ENCODE peak calls at places on chromosome 12, in ten cellular contexts. S is sigmoid colon, X is AG09319, J is MCF 10A, E is AG04450, V is lower leg skin, P is ovary, W is Calu3, D is astrocyte of the cerebellum, T is neural crest cell. Y is an unnamed sample.

GRCh38 chr12:62279058-62279457 is 18.9 kb downstream of the USP15 start:
- DNase-seq in S (no peak), X (no peak), P (no peak), J (no peak), W (no peak), T (no peak), V (no peak), D (no peak), E (no peak), Y (no peak)

GRCh38 chr12:12616512-12617275 is 5.0 kb downstream of the CREBL2 start:
- DNase-seq in P (no peak), V (no peak), T (no peak), J (no peak), E (no peak), W (no peak), D (no peak), X (no peak), S (no peak), Y (no peak)

GRCh38 chr12:81598205-81598604 is 160.9 kb downstream of the PPFIA2 start:
- DNase-seq in W (no peak), P (no peak), S (no peak), X (no peak), T (no peak), E (no peak), J (peak), V (no peak), D (no peak), Y (no peak)

GRCh38 chr12:56206373-56207166 is 15.2 kb downstream of the RNF41 start:
- DNase-seq in V (no peak), P (peak), W (peak), X (no peak), T (peak), E (no peak), S (peak), J (peak), D (peak), Y (no peak)

GRCh38 chr12:6767592-6768384 is 1.6 kb downstream of the PTMS start:
- DNase-seq in P (peak), X (no peak), W (no peak), T (no peak), J (peak), E (no peak), S (no peak), D (no peak), V (no peak), Y (no peak)

GRCh38 chr12:121404734-121405133 is 4.8 kb downstream of the RNF34 start:
- DNase-seq in E (no peak), V (no peak), S (no peak), W (no peak), D (no peak), P (no peak), J (peak), T (no peak), X (no peak), Y (peak)

GRCh38 chr12:88951177-88951576 is 370.9 kb upstream of the KITLG start:
- DNase-seq in W (no peak), X (no peak), J (no peak), V (no peak), S (no peak), D (no peak), P (no peak), E (no peak), T (no peak), Y (no peak)

GRCh38 chr12:57754411-57755193 is at the start of gene MARCHF9:
- DNase-seq in T (no peak), V (peak), E (no peak), P (peak), W (peak), J (peak), X (no peak), D (no peak), S (peak), Y (no peak)

GRCh38 chr12:19261773-19262172 is 132.2 kb downstream of the PLEKHA5 start:
- DNase-seq in E (no peak), V (no peak), W (no peak), J (no peak), T (no peak), D (no peak), S (no peak), P (no peak), X (no peak), Y (no peak)

GRCh38 chr12:52907092-52907810 is 2.4 kb upstream of the KRT8 start:
- DNase-seq in T (no peak), J (peak), S (no peak), V (peak), X (no peak), E (no peak), P (no peak), W (peak), D (no peak), Y (peak)

GRCh38 chr12:47905313-47905730 is 528 bp upstream of the VDR start:
- DNase-seq in V (no peak), J (no peak), D (no peak), W (peak), S (peak), X (no peak), T (no peak), E (no peak), P (peak), Y (no peak)

GRCh38 chr12:121968880-121969279 is 50.5 kb downstream of the CFAP251 start:
- DNase-seq in V (no peak), J (no peak), T (no peak), X (no peak), E (no peak), W (no peak), P (no peak), D (no peak), S (no peak), Y (no peak)

GRCh38 chr12:124727922-124728321 is 135.7 kb downstream of the SCARB1 start:
- DNase-seq in W (no peak), X (no peak), J (no peak), T (no peak), E (no peak), S (no peak), P (no peak), V (no peak), D (no peak), Y (no peak)

GRCh38 chr12:113658030-113658655 is 186.5 kb upstream of the LHX5 start:
- DNase-seq in V (no peak), P (no peak), X (no peak), D (no peak), W (no peak), J (peak), S (no peak), E (no peak), T (no peak), Y (no peak)

GRCh38 chr12:120231316-120232011 is 30.6 kb upstream of the RPLP0 start:
- DNase-seq in D (peak), P (no peak), V (no peak), T (no peak), W (peak), X (peak), J (peak), E (peak), S (peak), Y (no peak)

GRCh38 chr12:58812229-58812628 is 108.1 kb downstream of the LRIG3 start:
- DNase-seq in E (no peak), P (no peak), X (no peak), V (no peak), T (no peak), S (no peak), D (no peak), W (no peak), J (no peak), Y (no peak)

GRCh38 chr12:69661386-69661785 is 37.7 kb downstream of the BEST3 start:
- DNase-seq in T (no peak), J (no peak), D (no peak), V (no peak), E (no peak), P (no peak), S (no peak), X (no peak), W (no peak), Y (no peak)

GRCh38 chr12:3336606-3337311 is 154.2 kb upstream of the PRMT8 start:
- DNase-seq in T (peak), W (no peak), S (peak), D (peak), X (no peak), V (no peak), P (no peak), E (no peak), J (no peak), Y (no peak)

GRCh38 chr12:69985656-69986055 is 160.6 kb downstream of the MYRFL start:
- DNase-seq in V (no peak), P (no peak), D (no peak), X (no peak), W (peak), J (peak), E (no peak), T (no peak), S (no peak), Y (no peak)

GRCh38 chr12:58458093-58458492 is 462.2 kb downstream of the LRIG3 start:
- DNase-seq in E (no peak), D (no peak), T (no peak), V (no peak), P (no peak), S (no peak), X (no peak), W (no peak), J (no peak), Y (no peak)

GRCh38 chr12:121514184-121514742 is 66.6 kb downstream of the KDM2B start:
- DNase-seq in S (no peak), X (no peak), T (no peak), P (no peak), W (no peak), E (no peak), D (no peak), V (no peak), J (no peak), Y (no peak)

DNA sequence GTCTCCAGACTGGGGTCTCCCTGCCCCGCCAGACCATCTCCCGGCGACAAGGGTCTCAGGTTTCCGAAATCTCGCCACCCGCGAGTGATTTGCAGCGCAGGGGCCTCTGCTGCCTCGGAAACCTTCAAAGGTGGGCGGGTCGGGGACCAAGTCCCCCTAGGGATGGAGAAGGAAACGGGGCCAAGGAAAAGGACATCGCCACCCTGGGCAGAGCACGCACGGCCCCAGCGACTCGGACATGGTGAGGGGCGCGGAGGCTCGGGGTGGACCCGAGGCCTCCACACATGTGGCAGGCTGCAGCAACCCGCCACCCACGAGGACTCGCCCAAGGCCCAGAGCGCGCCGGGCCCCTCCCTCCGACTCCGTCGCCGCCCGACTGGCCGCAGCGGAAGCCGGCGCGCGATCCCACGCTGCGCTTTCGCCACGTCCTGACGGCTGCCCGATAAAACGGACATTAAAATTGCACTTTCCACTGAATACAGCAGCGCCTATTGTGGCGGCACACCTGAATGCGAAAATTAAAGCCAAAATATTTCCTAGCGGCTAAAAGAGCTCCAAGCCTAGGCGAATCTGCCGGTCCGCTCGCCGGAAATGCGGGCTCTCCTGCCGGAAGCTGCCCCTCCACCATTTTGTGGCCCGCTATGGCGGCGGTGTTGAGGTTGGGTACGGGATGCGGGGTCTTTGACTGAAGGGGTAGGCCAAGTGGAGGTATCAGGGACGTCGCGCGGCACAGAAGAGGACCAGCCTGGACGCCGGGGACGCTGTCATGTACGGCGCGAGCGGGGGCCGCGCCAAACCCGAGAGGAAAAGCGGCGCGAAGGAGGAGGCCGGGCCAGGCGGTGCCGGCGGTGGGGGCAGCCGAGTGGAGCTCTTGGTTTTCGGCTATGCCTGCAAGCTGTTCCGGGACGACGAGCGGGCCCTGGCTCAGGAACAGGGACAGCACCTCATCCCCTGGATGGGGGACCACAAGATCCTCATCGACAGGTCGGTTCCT is at the start of gene SFSWAP:
- DNase-seq in P (peak), D (peak), X (peak), E (peak), T (peak), S (peak), W (peak), J (peak), V (peak), Y (peak)
- TF ChIP-seq CTCF in P (no peak), D (peak), X (no peak), E (peak), T (no peak), S (no peak), W (peak), J (no peak), V (no peak), Y (no peak)

DNA sequence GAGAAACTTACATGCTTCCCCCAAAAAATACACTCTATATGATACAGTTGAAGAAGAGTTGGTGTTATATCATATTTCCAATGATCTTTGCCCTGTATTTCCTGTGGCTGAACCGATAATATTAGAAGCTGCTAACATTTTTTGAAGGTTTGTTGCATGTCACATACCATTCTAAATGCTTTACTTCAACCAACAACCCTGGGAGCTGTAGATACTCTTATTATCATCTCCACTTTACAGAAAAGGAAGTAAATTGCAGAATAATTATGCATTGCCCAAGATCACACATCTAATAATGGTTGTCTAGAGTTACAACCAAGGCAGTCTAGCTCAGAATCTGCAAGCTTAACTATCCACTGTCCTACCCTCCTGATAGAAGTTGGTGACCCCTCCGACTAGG is 182.8 kb downstream of the NUAK1 start:
- DNase-seq in W (no peak), T (no peak), P (no peak), D (no peak), X (no peak), E (no peak), S (no peak), J (no peak), V (no peak), Y (no peak)
- TF ChIP-seq CTCF in W (no peak), T (no peak), P (no peak), D (no peak), X (no peak), E (no peak), S (no peak), J (no peak), V (no peak), Y (no peak)

GRCh38 chr12:27566159-27566558 is 42.2 kb downstream of the PPFIBP1 start:
- DNase-seq in S (no peak), J (no peak), W (no peak), E (no peak), T (no peak), V (no peak), P (no peak), X (no peak), D (no peak), Y (no peak)
- TF ChIP-seq CTCF in S (no peak), J (no peak), W (no peak), E (no peak), T (no peak), V (no peak), P (no peak), X (no peak), D (no peak), Y (no peak)

DNA sequence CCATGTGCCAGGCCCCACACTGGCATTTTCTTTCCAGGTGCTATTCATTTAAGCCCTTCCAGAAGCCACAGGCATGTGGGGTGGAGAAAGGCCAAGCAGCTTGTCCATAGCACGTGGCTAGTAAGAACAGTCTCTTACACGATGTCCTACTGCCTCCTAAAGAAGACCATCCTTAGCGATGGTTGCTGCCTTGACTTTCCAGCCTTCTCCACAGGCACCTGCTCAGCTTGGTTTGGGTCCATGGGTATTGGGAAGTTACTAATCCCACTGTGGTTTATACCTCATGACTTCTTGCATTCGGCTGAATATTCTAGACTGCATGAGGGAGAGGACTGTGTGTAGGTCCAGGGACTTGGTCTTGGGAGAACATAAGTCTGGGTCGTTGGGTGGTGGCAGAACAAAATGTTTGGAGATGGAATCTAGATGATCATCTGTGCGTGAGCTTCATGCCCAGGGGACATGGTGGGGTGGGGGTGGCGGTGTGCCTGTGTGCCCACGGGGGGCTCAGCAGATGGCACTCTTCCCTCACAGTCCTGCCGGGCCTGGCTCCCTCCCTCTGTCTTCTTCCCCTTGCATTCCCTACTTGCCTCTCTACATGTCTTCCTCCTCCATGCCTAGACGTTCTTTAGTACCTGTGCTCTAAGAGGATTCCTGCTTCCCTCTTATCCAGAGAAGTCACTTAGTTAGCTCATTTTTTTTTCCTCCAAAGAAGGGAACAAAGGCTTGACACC is 49.1 kb downstream of the NINJ2 start:
- DNase-seq in D (no peak), S (no peak), V (no peak), P (no peak), W (peak), T (no peak), E (no peak), J (peak), X (no peak), Y (no peak)
- TF ChIP-seq CTCF in D (peak), S (no peak), V (no peak), P (no peak), W (no peak), T (peak), E (no peak), J (no peak), X (no peak), Y (no peak)

GRCh38 chr12:106032141-106032925 is 106.4 kb downstream of the NUAK1 start:
- DNase-seq in J (peak), V (no peak), S (no peak), W (no peak), D (no peak), P (no peak), T (no peak), E (no peak), X (no peak), Y (no peak)
- TF ChIP-seq CTCF in J (no peak), V (no peak), S (no peak), W (no peak), D (no peak), P (no peak), T (no peak), E (no peak), X (peak), Y (no peak)

Y was measured in mesothelial cell of epicardium.